ENCODE peak calls at places on chromosomes 4 and X, in eight cellular contexts. One of them, this sample, is unnamed.

GRCh38 chrX:38500886-38501285 is 60.5 kb upstream of the TSPAN7 start:
- DNase-seq in mucosa of gallbladder: no peak
- DNase-seq in type B pancreatic cell: no peak
- DNase-seq in astrocyte of the spinal cord: no peak
- DNase-seq in LHCN-M2: peak
- DNase-seq in A549: no peak
- DNase-seq in hypothalamus: no peak
- DNase-seq in LoVo: no peak
- DNase-seq in this sample: no peak

GRCh38 chr4:47122592-47123291 is 91.4 kb downstream of the GABRB1 start:
- DNase-seq in mucosa of gallbladder: peak
- DNase-seq in type B pancreatic cell: peak
- DNase-seq in astrocyte of the spinal cord: peak
- DNase-seq in LHCN-M2: peak
- DNase-seq in A549: peak
- DNase-seq in hypothalamus: peak
- DNase-seq in LoVo: peak
- DNase-seq in this sample: peak

GRCh38 chr4:183242291-183242690 is 77.8 kb downstream of the CLDN22 start:
- DNase-seq in mucosa of gallbladder: no peak
- DNase-seq in type B pancreatic cell: no peak
- DNase-seq in astrocyte of the spinal cord: no peak
- DNase-seq in LHCN-M2: no peak
- DNase-seq in A549: no peak
- DNase-seq in hypothalamus: no peak
- DNase-seq in LoVo: no peak
- DNase-seq in this sample: no peak

GRCh38 chrX:13855689-13856425 is 39.0 kb upstream of the GPM6B start:
- DNase-seq in mucosa of gallbladder: no peak
- DNase-seq in type B pancreatic cell: no peak
- DNase-seq in astrocyte of the spinal cord: peak
- DNase-seq in LHCN-M2: peak
- DNase-seq in A549: no peak
- DNase-seq in hypothalamus: no peak
- DNase-seq in LoVo: no peak
- DNase-seq in this sample: no peak

GRCh38 chrX:4944767-4945166 is 1231.3 kb upstream of the PRKX start:
- DNase-seq in mucosa of gallbladder: no peak
- DNase-seq in type B pancreatic cell: no peak
- DNase-seq in astrocyte of the spinal cord: no peak
- DNase-seq in LHCN-M2: no peak
- DNase-seq in A549: no peak
- DNase-seq in hypothalamus: no peak
- DNase-seq in LoVo: no peak
- DNase-seq in this sample: no peak

GRCh38 chr4:155820887-155821529 is 45.1 kb downstream of the ASIC5 start:
- DNase-seq in mucosa of gallbladder: no peak
- DNase-seq in type B pancreatic cell: no peak
- DNase-seq in astrocyte of the spinal cord: no peak
- DNase-seq in LHCN-M2: no peak
- DNase-seq in A549: no peak
- DNase-seq in hypothalamus: no peak
- DNase-seq in LoVo: no peak
- DNase-seq in this sample: no peak

GRCh38 chrX:154368630-154369452 is 5.6 kb downstream of the FLNA start:
- DNase-seq in mucosa of gallbladder: peak
- DNase-seq in type B pancreatic cell: no peak
- DNase-seq in astrocyte of the spinal cord: peak
- DNase-seq in LHCN-M2: peak
- DNase-seq in A549: peak
- DNase-seq in hypothalamus: no peak
- DNase-seq in LoVo: peak
- DNase-seq in this sample: peak

GRCh38 chr4:116953947-116954346 is 131.4 kb downstream of the TRAM1L1 start:
- DNase-seq in mucosa of gallbladder: no peak
- DNase-seq in type B pancreatic cell: no peak
- DNase-seq in astrocyte of the spinal cord: no peak
- DNase-seq in LHCN-M2: no peak
- DNase-seq in A549: no peak
- DNase-seq in hypothalamus: no peak
- DNase-seq in LoVo: no peak
- DNase-seq in this sample: no peak

GRCh38 chr4:174193438-174194015 is 89.9 kb downstream of the FBXO8 start:
- DNase-seq in mucosa of gallbladder: no peak
- DNase-seq in type B pancreatic cell: no peak
- DNase-seq in astrocyte of the spinal cord: no peak
- DNase-seq in LHCN-M2: no peak
- DNase-seq in A549: no peak
- DNase-seq in hypothalamus: no peak
- DNase-seq in LoVo: no peak
- DNase-seq in this sample: no peak

GRCh38 chrX:133249659-133250058 is 31.5 kb upstream of the TFDP3 start:
- DNase-seq in mucosa of gallbladder: no peak
- DNase-seq in type B pancreatic cell: no peak
- DNase-seq in astrocyte of the spinal cord: no peak
- DNase-seq in LHCN-M2: no peak
- DNase-seq in A549: peak
- DNase-seq in hypothalamus: no peak
- DNase-seq in LoVo: no peak
- DNase-seq in this sample: no peak

GRCh38 chrX:104921606-104922205 is 298.8 kb downstream of the TEX13A start:
- DNase-seq in mucosa of gallbladder: peak
- DNase-seq in type B pancreatic cell: peak
- DNase-seq in astrocyte of the spinal cord: no peak
- DNase-seq in LHCN-M2: no peak
- DNase-seq in A549: no peak
- DNase-seq in hypothalamus: no peak
- DNase-seq in LoVo: peak
- DNase-seq in this sample: no peak

GRCh38 chr4:158652920-158653319 is 18.8 kb downstream of the C4orf46 start:
- DNase-seq in mucosa of gallbladder: no peak
- DNase-seq in type B pancreatic cell: no peak
- DNase-seq in astrocyte of the spinal cord: no peak
- DNase-seq in LHCN-M2: no peak
- DNase-seq in A549: no peak
- DNase-seq in hypothalamus: no peak
- DNase-seq in LoVo: no peak
- DNase-seq in this sample: no peak

GRCh38 chrX:68832101-68832416 is 3.2 kb downstream of the EFNB1 start:
- DNase-seq in mucosa of gallbladder: peak
- DNase-seq in type B pancreatic cell: peak
- DNase-seq in astrocyte of the spinal cord: peak
- DNase-seq in LHCN-M2: peak
- DNase-seq in A549: no peak
- DNase-seq in hypothalamus: no peak
- DNase-seq in LoVo: no peak
- DNase-seq in this sample: no peak